ENCODE peak calls at places on chromosome 17, in seven cellular contexts. W is progenitor cell of endocrine pancreas; X is GM19239; R is lower leg skin; U is cardiac fibroblast; J is left ventricle myocardium inferior; I is stimulated activated CD8-positive, alpha-beta memory T cell treated with anti-CD3 and anti-CD28 coated beads, Interleukin-4, amount 100 ng/mL, for 1 hour. B is an unnamed sample.

GRCh38 chr17:38707678-38708351 is 2.7 kb downstream of the MLLT6 start:
- DNase-seq in W (no peak), X (no peak), R (no peak), U (no peak), J (no peak), I (no peak), B (no peak)

GRCh38 chr17:71084219-71084618 is 914.9 kb downstream of the KCNJ2 start:
- DNase-seq in W (no peak), X (no peak), R (no peak), U (peak; percentile 45), J (no peak), I (no peak), B (no peak)

GRCh38 chr17:63621229-63621683 is 961 bp upstream of the MAP3K3 start:
- DNase-seq in W (no peak), X (no peak), R (no peak), U (no peak), J (no peak), I (no peak), B (no peak)

GRCh38 chr17:5715478-5715877 is 131.2 kb upstream of the NLRP1 start:
- DNase-seq in W (no peak), X (no peak), R (peak; percentile 50), U (no peak), J (no peak), I (no peak), B (no peak)

GRCh38 chr17:48002208-48002919 is 31.5 kb downstream of the CDK5RAP3 start:
- DNase-seq in W (no peak), X (no peak), R (no peak), U (peak; percentile 78), J (no peak), I (no peak), B (no peak)

GRCh38 chr17:60106377-60107059 is 27.8 kb upstream of the HEATR6 start:
- DNase-seq in W (no peak), X (no peak), R (no peak), U (peak; percentile 46), J (no peak), I (no peak), B (no peak)

GRCh38 chr17:35241520-35241919 is 1.4 kb upstream of the SLFN5 start:
- DNase-seq in W (no peak), X (no peak), R (no peak), U (no peak), J (no peak), I (no peak), B (peak; percentile 42)

GRCh38 chr17:79305831-79306687 is 231.4 kb downstream of the ENGASE start:
- DNase-seq in W (no peak), X (no peak), R (no peak), U (no peak), J (peak; percentile 41), I (no peak), B (peak; percentile 62)

GRCh38 chr17:56710986-56711385 is 117.5 kb downstream of the NOG start:
- DNase-seq in W (no peak), X (no peak), R (no peak), U (no peak), J (no peak), I (no peak), B (no peak)

GRCh38 chr17:27379863-27380533 is 76.2 kb upstream of the KSR1 start:
- DNase-seq in W (no peak), X (no peak), R (peak; percentile 88), U (peak; percentile 76), J (peak; percentile 75), I (no peak), B (peak; percentile 87)

GRCh38 chr17:9232591-9233270 is 211.4 kb downstream of the NTN1 start:
- DNase-seq in W (no peak), X (no peak), R (no peak), U (no peak), J (no peak), I (no peak), B (peak; percentile 20)

GRCh38 chr17:48472485-48473281 is 42.7 kb upstream of the SKAP1 start:
- DNase-seq in W (no peak), X (no peak), R (no peak), U (peak; percentile 39), J (no peak), I (no peak), B (no peak)

GRCh38 chr17:39231587-39232551 is 6.1 kb upstream of the STAC2 start:
- DNase-seq in W (peak; percentile 43), X (peak; percentile 78), R (no peak), U (peak; percentile 62), J (peak; percentile 40), I (no peak), B (peak; percentile 64)

GRCh38 chr17:10192963-10193362 is 5.4 kb downstream of the GAS7 start:
- DNase-seq in W (no peak), X (no peak), R (no peak), U (peak; percentile 90), J (no peak), I (no peak), B (no peak)

GRCh38 chr17:64326420-64327054 is 63.5 kb upstream of the TEX2 start:
- DNase-seq in W (no peak), X (no peak), R (peak; percentile 95), U (peak; percentile 99), J (peak; percentile 89), I (no peak), B (peak; percentile 91)

GRCh38 chr17:42365136-42365535 is 23.1 kb downstream of the STAT3 start:
- DNase-seq in W (no peak), X (no peak), R (no peak), U (peak; percentile 73), J (no peak), I (no peak), B (no peak)

GRCh38 chr17:61482467-61482866 is 30.2 kb downstream of the TBX4 start:
- DNase-seq in W (no peak), X (no peak), R (peak; percentile 75), U (no peak), J (no peak), I (no peak), B (no peak)

GRCh38 chr17:2101448-2102257 is 46.8 kb downstream of the HIC1 start:
- DNase-seq in W (no peak), X (no peak), R (no peak), U (no peak), J (peak; percentile 31), I (no peak), B (peak; percentile 56)

GRCh38 chr17:14269473-14269872 is 31.4 kb upstream of the HS3ST3B1 start:
- DNase-seq in W (no peak), X (no peak), R (no peak), U (no peak), J (no peak), I (no peak), B (no peak)

GRCh38 chr17:77632619-77633018 is 325.9 kb upstream of the TNRC6C start:
- DNase-seq in W (no peak), X (no peak), R (peak; percentile 48), U (no peak), J (no peak), I (no peak), B (no peak)

GRCh38 chr17:49588726-49589555 is 13.3 kb downstream of the NXPH3 start:
- DNase-seq in W (no peak), X (no peak), R (no peak), U (peak; percentile 44), J (no peak), I (no peak), B (no peak)

GRCh38 chr17:59830007-59830630 is 62.6 kb downstream of the TUBD1 start:
- DNase-seq in W (no peak), X (no peak), R (peak; percentile 83), U (peak; percentile 88), J (no peak), I (no peak), B (no peak)

GRCh38 chr17:36755586-36755985 is 154.2 kb downstream of the MRM1 start:
- DNase-seq in W (no peak), X (no peak), R (no peak), U (peak; percentile 11), J (no peak), I (no peak), B (no peak)

GRCh38 chr17:32302037-32302436 is 36.4 kb downstream of the RHBDL3 start:
- DNase-seq in W (no peak), X (no peak), R (no peak), U (no peak), J (no peak), I (no peak), B (no peak)

GRCh38 chr17:81125573-81126081 is 39.7 kb upstream of the PVALEF start:
- DNase-seq in W (no peak), X (no peak), R (no peak), U (no peak), J (no peak), I (no peak), B (no peak)

GRCh38 chr17:83057397-83057761 is 22.0 kb upstream of the METRNL start:
- DNase-seq in W (no peak), X (no peak), R (no peak), U (no peak), J (no peak), I (no peak), B (no peak)

GRCh38 chr17:75694536-75694935 is 26.7 kb upstream of the ITGB4 start:
- DNase-seq in W (no peak), X (no peak), R (no peak), U (no peak), J (peak; percentile 26), I (no peak), B (no peak)

GRCh38 chr17:41687828-41688640 is 651 bp upstream of the EIF1 start:
- DNase-seq in W (no peak), X (no peak), R (no peak), U (peak; percentile 53), J (peak; percentile 47), I (no peak), B (peak; percentile 64)

B was measured in Right ventricle myocardium superior.